ENCODE peak calls at places on chromosomes 7 and 10, in four cellular contexts. P is A549; K is pancreas; Z is CD8-positive, alpha-beta memory T cell. J is an unnamed sample.

GRCh38 chr10:21534611-21535493 is 820 bp downstream of the MLLT10 start:
- DNase-seq in Z (peak; percentile 47), K (peak; percentile 77), P (peak; percentile 69), J (peak; percentile 76)

GRCh38 chr10:49518982-49519578 is 19.8 kb downstream of the ERCC6 start:
- DNase-seq in K (no peak), P (peak; percentile 50), Z (no peak), J (no peak)

GRCh38 chr10:68154211-68154497 is 44.9 kb downstream of the MYPN start:
- DNase-seq in K (no peak), P (peak; percentile 29), Z (no peak), J (no peak)

GRCh38 chr10:73917566-73918305 is 6.8 kb downstream of the PLAU start:
- DNase-seq in K (no peak), Z (no peak), P (no peak), J (no peak)

GRCh38 chr7:101681170-101682007 is 52.3 kb upstream of the MYL10 start:
- DNase-seq in K (peak; percentile 65), P (peak; percentile 78), Z (no peak), J (peak; percentile 41)

GRCh38 chr7:85554294-85554877 is 367.5 kb upstream of the SEMA3D start:
- DNase-seq in Z (no peak), P (peak; percentile 79), K (no peak), J (no peak)

GRCh38 chr10:49654036-49654693 is 25.3 kb upstream of the C10orf53 start:
- DNase-seq in K (no peak), P (no peak), Z (no peak), J (no peak)

GRCh38 chr7:22357311-22358175 is 589 bp upstream of the RAPGEF5 start:
- DNase-seq in Z (no peak), P (peak; percentile 35), K (no peak), J (no peak)

GRCh38 chr10:88245974-88246511 is 337.1 kb downstream of the RNLS start:
- DNase-seq in Z (no peak), P (no peak), K (no peak), J (no peak)

GRCh38 chr10:90930971-90931841 is 10.3 kb upstream of the ANKRD1 start:
- DNase-seq in Z (no peak), K (no peak), P (peak; percentile 89), J (no peak)

GRCh38 chr10:30803901-30804322 is 174.4 kb upstream of the LYZL2 start:
- DNase-seq in Z (no peak), K (no peak), P (no peak), J (no peak)

GRCh38 chr7:55273186-55273980 is 91.8 kb upstream of the LANCL2 start:
- DNase-seq in Z (no peak), K (no peak), P (no peak), J (no peak)

GRCh38 chr7:116524609-116525297 is at the start of gene CAV1:
- DNase-seq in P (peak; percentile 96), K (peak; percentile 77), Z (peak; percentile 43), J (peak; percentile 77)

GRCh38 chr10:71693377-71693776 is 26.2 kb downstream of the C10orf105 start:
- DNase-seq in K (no peak), Z (no peak), P (no peak), J (no peak)

GRCh38 chr10:132436861-132437410 is 39.9 kb downstream of the PWWP2B start:
- DNase-seq in K (no peak), P (no peak), Z (no peak), J (no peak)

GRCh38 chr7:18993933-18994668 is 123.3 kb downstream of the TWIST1 start:
- DNase-seq in K (no peak), P (no peak), Z (no peak), J (no peak)

GRCh38 chr10:100436255-100436654 is 26.6 kb upstream of the WNT8B start:
- DNase-seq in P (no peak), Z (no peak), K (no peak), J (no peak)

GRCh38 chr7:84009051-84009450 is 185.5 kb downstream of the SEMA3A start:
- DNase-seq in Z (no peak), K (no peak), P (peak; percentile 21), J (no peak)

GRCh38 chr10:80555415-80555814 is 17.7 kb downstream of the SH2D4B start:
- DNase-seq in P (no peak), K (no peak), Z (no peak), J (no peak)

GRCh38 chr7:24197852-24198251 is 86.1 kb upstream of the NPY start:
- DNase-seq in P (no peak), Z (no peak), K (no peak), J (no peak)

GRCh38 chr7:116863168-116863670 is 832 bp downstream of the CAPZA2 start:
- DNase-seq in Z (no peak), K (no peak), P (peak; percentile 31), J (peak; percentile 53)

GRCh38 chr7:31432166-31432565 is 81.7 kb upstream of the ITPRID1 start:
- DNase-seq in P (no peak), K (no peak), Z (no peak), J (no peak)

GRCh38 chr7:25854608-25855497 is 297.1 kb upstream of the NFE2L3 start:
- DNase-seq in P (peak; percentile 98), Z (no peak), K (no peak), J (no peak)

GRCh38 chr7:110754649-110755048 is 336.3 kb upstream of the LRRN3 start:
- DNase-seq in P (no peak), Z (no peak), K (no peak), J (no peak)

GRCh38 chr7:41459183-41459582 is 243.7 kb downstream of the INHBA start:
- DNase-seq in K (no peak), P (no peak), Z (no peak), J (no peak)

GRCh38 chr10:30812018-30812851 is 182.7 kb upstream of the LYZL2 start:
- DNase-seq in Z (no peak), K (no peak), P (no peak), J (no peak)

GRCh38 chr10:79149662-79150443 is 81.1 kb downstream of the ZMIZ1 start:
- DNase-seq in P (peak; percentile 97), Z (peak; percentile 21), K (peak; percentile 71), J (peak; percentile 94)

GRCh38 chr7:116502201-116503096 is 2.9 kb downstream of the CAV2 start:
- DNase-seq in P (peak; percentile 55), Z (no peak), K (no peak), J (no peak)

GRCh38 chr10:5679606-5680005 is 5.0 kb upstream of the TASOR2 start:
- DNase-seq in P (no peak), Z (no peak), K (no peak), J (no peak)

GRCh38 chr7:1853619-1854520 is 183.8 kb downstream of the ELFN1 start:
- DNase-seq in Z (no peak), K (peak; percentile 51), P (no peak), J (peak; percentile 66)

GRCh38 chr10:63767512-63767911 is 246.3 kb downstream of the REEP3 start:
- DNase-seq in Z (no peak), K (no peak), P (peak; percentile 18), J (no peak)

GRCh38 chr7:110387689-110388088 is 703.2 kb upstream of the LRRN3 start:
- DNase-seq in P (no peak), Z (no peak), K (no peak), J (no peak)

GRCh38 chr10:10213237-10213636 is 804.4 kb upstream of the CELF2 start:
- DNase-seq in Z (no peak), P (no peak), K (no peak), J (no peak)

GRCh38 chr10:15167411-15168295 is 840 bp downstream of the NMT2 start:
- DNase-seq in Z (peak; percentile 30), P (peak; percentile 48), K (peak; percentile 75), J (peak; percentile 78)

GRCh38 chr7:154857728-154858681 is 144.9 kb downstream of the PAXIP1 start:
- DNase-seq in P (peak; percentile 31), K (no peak), Z (no peak), J (no peak)

GRCh38 chr7:6116216-6116615 is 85.0 kb downstream of the ANKRD61 start:
- DNase-seq in Z (no peak), P (no peak), K (no peak), J (no peak)

GRCh38 chr7:50348469-50349162 is 44.1 kb downstream of the IKZF1 start:
- DNase-seq in Z (no peak), P (no peak), K (no peak), J (no peak)

GRCh38 chr7:50349963-50350944 is 45.7 kb downstream of the IKZF1 start:
- DNase-seq in Z (peak; percentile 46), P (no peak), K (no peak), J (no peak)

GRCh38 chr7:50349399-50349798 is 44.9 kb downstream of the IKZF1 start:
- DNase-seq in P (no peak), K (no peak), Z (no peak), J (no peak)

GRCh38 chr7:50346548-50347497 is 42.3 kb downstream of the IKZF1 start:
- DNase-seq in Z (no peak), P (no peak), K (no peak), J (no peak)

GRCh38 chr7:50347693-50348092 is 43.2 kb downstream of the IKZF1 start:
- DNase-seq in Z (peak; percentile 47), P (no peak), K (no peak), J (no peak)
- H3K4me1 ChIP-seq in Z (peaks cover 96% of the 10 kb centered on the region), P (no peaks in the 10 kb centered on the region), K (no peaks in the 10 kb centered on the region), J (no peaks in the 10 kb centered on the region)

GRCh38 chr7:89028319-89028718 is 232.8 kb upstream of the TEX47 start:
- DNase-seq in K (no peak), Z (no peak), P (no peak), J (no peak)

GRCh38 chr7:89021741-89022140 is 226.2 kb upstream of the TEX47 start:
- DNase-seq in K (no peak), P (no peak), Z (no peak), J (no peak)

GRCh38 chr7:89023146-89023545 is 227.6 kb upstream of the TEX47 start:
- DNase-seq in K (no peak), Z (no peak), P (no peak), J (no peak)

GRCh38 chr7:89027781-89028180 is 232.2 kb upstream of the TEX47 start:
- DNase-seq in P (peak; percentile 0), Z (no peak), K (no peak), J (no peak)

GRCh38 chr7:89023902-89024301 is 228.4 kb upstream of the TEX47 start:
- DNase-seq in Z (no peak), P (no peak), K (no peak), J (no peak)
- H3K4me3 ChIP-seq in Z (no peak overlapping the region), P (no peak overlapping the region), K (no peak overlapping the region), J (no peak overlapping the region)

GRCh38 chr7:44262031-44262430 is 61.3 kb downstream of the YKT6 start:
- DNase-seq in Z (no peak), P (no peak), K (no peak), J (no peak)
- H3K27ac ChIP-seq in Z (no peak overlapping the region), P (no peak overlapping the region), K (no peak overlapping the region), J (no peak overlapping the region)

DNA sequence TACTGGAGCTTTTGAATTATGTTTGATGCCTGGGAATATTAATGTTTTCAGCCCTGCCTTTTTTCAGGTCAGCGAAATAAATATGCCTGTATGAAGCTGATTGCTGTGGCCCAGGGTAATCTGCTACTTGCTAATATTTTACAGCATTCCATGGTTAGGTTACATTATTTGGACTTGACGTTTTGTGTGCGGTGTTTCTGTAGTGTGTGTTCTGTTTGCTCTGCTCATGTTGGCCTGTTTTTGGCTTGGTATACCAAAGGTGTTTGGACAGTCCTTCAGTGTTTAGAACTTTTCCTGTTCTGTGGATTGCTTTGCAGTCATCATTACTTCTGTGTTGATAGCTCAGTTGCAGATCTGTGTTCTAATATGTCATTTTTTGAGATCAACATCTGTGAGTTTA is 11.5 kb downstream of the ZRANB1 start:
- DNase-seq in Z (no peak), P (no peak), K (no peak), J (peak; percentile 62)
- H3K4me1 ChIP-seq in Z (no peaks in the 10 kb centered on the region), P (no peaks in the 10 kb centered on the region), K (peaks cover 20% of the 10 kb centered on the region), J (peaks cover 44% of the 10 kb centered on the region)

GRCh38 chr7:124480821-124481290 is 284.7 kb downstream of the GPR37 start:
- DNase-seq in Z (no peak), P (no peak), K (no peak), J (no peak)
- H3K4me3 ChIP-seq in Z (no peak overlapping the region), P (no peak overlapping the region), K (no peak overlapping the region), J (no peak overlapping the region)

J was measured in right lobe of liver.